ENCODE peak calls at places on chromosome 3, in six cellular contexts. E is stimulated activated CD4-positive, alpha-beta T cell treated with anti-CD3 and anti-CD28 coated beads, Interleukin-4, amount 100 ng/mL, for 24 hours; U is substantia nigra; B is T-cell; D is 8988T; X is left colon. C is an unnamed sample.

GRCh38 chr3:49263490-49263889 is 13.5 kb downstream of the C3orf62 start:
- DNase-seq in E (no peak), U (no peak), B (no peak), D (no peak), X (no peak), C (no peak)

GRCh38 chr3:150352931-150353330 is 55.2 kb upstream of the TSC22D2 start:
- DNase-seq in E (no peak), U (no peak), B (no peak), D (no peak), X (no peak), C (no peak)

GRCh38 chr3:13197795-13198194 is 124.6 kb upstream of the IQSEC1 start:
- DNase-seq in E (no peak), U (no peak), B (no peak), D (no peak), X (no peak), C (no peak)

GRCh38 chr3:20658491-20658890 is 472.5 kb upstream of the SGO1 start:
- DNase-seq in E (no peak), U (no peak), B (no peak), D (no peak), X (no peak), C (no peak)

GRCh38 chr3:55565516-55565915 is 78.4 kb upstream of the WNT5A start:
- DNase-seq in E (no peak), U (no peak), B (no peak), D (no peak), X (no peak), C (no peak)

GRCh38 chr3:155435821-155436220 is 142.3 kb upstream of the STRIT1 start:
- DNase-seq in E (no peak), U (no peak), B (no peak), D (no peak), X (no peak), C (no peak)

GRCh38 chr3:122774564-122774963 is 19.1 kb downstream of the HSPBAP1 start:
- DNase-seq in E (no peak), U (no peak), B (no peak), D (no peak), X (no peak), C (no peak)

GRCh38 chr3:42376397-42376798 is 34.0 kb downstream of the LYZL4 start:
- DNase-seq in E (peak; percentile 47), U (no peak), B (no peak), D (no peak), X (no peak), C (no peak)

GRCh38 chr3:61237858-61238257 is 13.4 kb downstream of the FHIT start:
- DNase-seq in E (no peak), U (no peak), B (no peak), D (no peak), X (no peak), C (no peak)

GRCh38 chr3:72768976-72769375 is 79.3 kb downstream of the SHQ1 start:
- DNase-seq in E (no peak), U (no peak), B (no peak), D (no peak), X (no peak), C (no peak)

C was measured in SW 1271.